ENCODE peak calls at places on chromosomes 1 and 21, in seven cellular contexts. Y is A549, V is fibroblast of lung, N is K562, M is psoas muscle, B is OCI-LY7, C is HepG2. W is an unnamed sample.
A peak's percentile ranks its signal among the peaks of the same experiment; 100 is the strongest.

GRCh38 chr21:41317458-41317857 is 857 bp downstream of the FAM3B start:
- DNase-seq in Y (no peak), V (no peak), N (no peak), M (no peak), B (no peak), C (no peak), W (no peak)

GRCh38 chr1:227938911-227939790 is 8.6 kb downstream of the WNT9A start:
- DNase-seq in Y (no peak), V (no peak), N (no peak), M (peak; percentile 39), B (no peak), C (no peak), W (no peak)

GRCh38 chr1:93437976-93438605 is 9.8 kb upstream of the FNBP1L start:
- DNase-seq in Y (peak; percentile 51), V (peak; percentile 47), N (peak; percentile 52), M (no peak), B (peak; percentile 53), C (peak; percentile 49), W (peak; percentile 48)

GRCh38 chr1:19799877-19800804 is at the start of gene TMCO4:
- DNase-seq in Y (peak; percentile 35), V (peak; percentile 90), N (peak; percentile 45), M (peak; percentile 70), B (peak; percentile 37), C (peak; percentile 25), W (peak; percentile 52)

GRCh38 chr1:116076831-116077230 is 34.4 kb upstream of the MAB21L3 start:
- DNase-seq in Y (no peak), V (no peak), N (no peak), M (no peak), B (no peak), C (no peak), W (no peak)

GRCh38 chr21:43957629-43958362 is 54.3 kb upstream of the TRAPPC10 start:
- DNase-seq in Y (no peak), V (no peak), N (no peak), M (no peak), B (no peak), C (no peak), W (no peak)

GRCh38 chr1:182113879-182114626 is 52.5 kb upstream of the ZNF648 start:
- DNase-seq in Y (no peak), V (peak; percentile 28), N (no peak), M (no peak), B (no peak), C (peak; percentile 32), W (no peak)

GRCh38 chr1:21090460-21090859 is 86.2 kb downstream of the EIF4G3 start:
- DNase-seq in Y (no peak), V (no peak), N (no peak), M (no peak), B (no peak), C (no peak), W (no peak)

GRCh38 chr1:218785928-218786327 is 387.8 kb upstream of the LYPLAL1 start:
- DNase-seq in Y (no peak), V (peak; percentile 75), N (no peak), M (peak; percentile 51), B (no peak), C (no peak), W (no peak)

GRCh38 chr1:26692211-26692792 is 3.5 kb upstream of the ARID1A start:
- DNase-seq in Y (peak; percentile 91), V (peak; percentile 97), N (peak; percentile 84), M (peak; percentile 89), B (peak; percentile 94), C (peak; percentile 88), W (peak; percentile 79)
- H3K4me1 ChIP-seq in Y (peaks cover 30% of the 10 kb centered on the region), V (peaks cover 17% of the 10 kb centered on the region), N (peaks cover 42% of the 10 kb centered on the region), M (peaks cover 36% of the 10 kb centered on the region), B (peaks cover 34% of the 10 kb centered on the region), C (peaks cover 45% of the 10 kb centered on the region), W (peaks cover 18% of the 10 kb centered on the region)

GRCh38 chr1:11927866-11928592 is 1.8 kb upstream of the KIAA2013 start:
- DNase-seq in Y (no peak), V (peak; percentile 30), N (no peak), M (no peak), B (no peak), C (peak; percentile 82), W (no peak)
- H3K27ac ChIP-seq in Y (peak overlapping the region; percentile 47), V (no peak overlapping the region), N (peak overlapping the region; percentile 4), M (peak overlapping the region; percentile 25), B (no peak overlapping the region), C (peak overlapping the region; percentile 96), W (no peak overlapping the region)

GRCh38 chr1:204461331-204462228 is 33.0 kb downstream of the PIK3C2B start:
- DNase-seq in Y (no peak), V (no peak), N (peak; percentile 77), M (no peak), B (peak; percentile 65), C (no peak), W (peak; percentile 49)
- H3K4me1 ChIP-seq in Y (no peaks in the 10 kb centered on the region), V (no peaks in the 10 kb centered on the region), N (peaks cover 35% of the 10 kb centered on the region), M (peaks cover 43% of the 10 kb centered on the region), B (peaks cover 54% of the 10 kb centered on the region), C (no peaks in the 10 kb centered on the region), W (peaks cover 20% of the 10 kb centered on the region)

GRCh38 chr1:38474738-38475623 is 384.6 kb downstream of the RRAGC start:
- DNase-seq in Y (no peak), V (no peak), N (no peak), M (no peak), B (peak; percentile 94), C (no peak), W (no peak)
- H3K27ac ChIP-seq in Y (no peak overlapping the region), V (no peak overlapping the region), N (no peak overlapping the region), M (no peak overlapping the region), B (peak overlapping the region; percentile 90), C (no peak overlapping the region), W (no peak overlapping the region)

DNA sequence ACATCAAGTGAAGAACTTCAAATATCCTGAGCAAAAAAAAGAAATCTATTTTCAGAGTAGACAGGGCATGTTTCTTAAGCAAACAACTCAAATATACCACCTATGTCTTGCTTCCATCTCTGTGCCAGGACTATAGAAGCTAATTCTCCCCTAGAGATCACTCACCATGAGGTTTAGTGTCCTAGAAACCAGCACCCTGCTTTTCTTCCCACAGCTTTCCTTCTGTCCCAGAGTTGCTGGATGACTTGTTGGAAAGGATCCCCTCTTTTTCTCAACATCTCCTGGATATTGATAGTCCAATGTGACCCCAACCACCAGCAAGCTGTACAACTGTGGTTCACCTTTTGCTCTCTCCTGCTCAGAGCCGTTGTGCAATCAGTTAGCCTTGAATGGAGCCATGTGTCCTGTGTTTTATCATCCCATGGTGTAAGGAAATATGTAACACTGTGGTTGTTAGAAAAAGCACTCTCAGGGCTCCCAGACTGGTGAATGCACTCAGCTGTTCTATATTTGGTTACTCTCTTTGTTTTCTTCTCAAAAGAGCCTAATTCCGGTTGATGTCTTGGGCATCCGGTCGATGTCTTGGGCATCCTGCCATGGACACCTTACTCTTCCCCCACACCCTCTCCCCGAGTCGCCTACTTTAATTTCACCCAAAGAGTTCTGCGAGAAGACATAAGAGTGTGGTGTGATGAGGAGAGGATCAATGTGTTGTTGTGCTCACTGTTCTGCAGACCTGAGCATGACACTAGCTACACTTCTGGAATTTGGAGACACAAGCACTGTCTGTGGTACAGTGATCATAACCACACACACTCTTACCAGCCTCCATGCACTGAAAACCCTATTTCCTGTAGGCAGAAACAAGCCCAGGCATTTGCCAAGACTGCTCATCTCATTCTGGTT is 1.7 kb downstream of the TNFSF4 start:
- DNase-seq in Y (no peak), V (peak; percentile 89), N (no peak), M (no peak), B (no peak), C (peak; percentile 88), W (peak; percentile 51)
- H3K4me1 ChIP-seq in Y (peaks cover 2% of the 10 kb centered on the region), V (peaks cover 3% of the 10 kb centered on the region), N (no peaks in the 10 kb centered on the region), M (no peaks in the 10 kb centered on the region), B (no peaks in the 10 kb centered on the region), C (peaks cover 86% of the 10 kb centered on the region), W (peaks cover 37% of the 10 kb centered on the region)